ENCODE peak calls at places on chromosomes 11 and 22, in six cellular contexts. One of them, this sample, is unnamed. For H4K20me1, the result is how much of the 10 kb centered on the place peaks cover.

GRCh38 chr11:131924446-131925240 is 554.2 kb downstream of the NTM start:
- DNase-seq in neural progenitor cell: no peak
- DNase-seq in SK-N-SH: no peak
- DNase-seq in OCI-LY7: no peak
- DNase-seq in hepatocyte: no peak
- DNase-seq in GM23338: no peak
- DNase-seq in this sample: peak

GRCh38 chr11:109439684-109440083 is 17.7 kb downstream of the C11orf87 start:
- DNase-seq in GM23338: no peak
- DNase-seq in neural progenitor cell: no peak
- DNase-seq in hepatocyte: no peak
- DNase-seq in OCI-LY7: no peak
- DNase-seq in SK-N-SH: no peak
- DNase-seq in this sample: no peak

GRCh38 chr22:48692734-48693376 is 1134.8 kb downstream of the BRD1 start:
- DNase-seq in SK-N-SH: no peak
- DNase-seq in neural progenitor cell: no peak
- DNase-seq in hepatocyte: no peak
- DNase-seq in OCI-LY7: no peak
- DNase-seq in GM23338: no peak
- DNase-seq in this sample: no peak

GRCh38 chr11:66113132-66113856 is 43.2 kb downstream of the PACS1 start:
- DNase-seq in SK-N-SH: no peak
- DNase-seq in neural progenitor cell: no peak
- DNase-seq in OCI-LY7: no peak
- DNase-seq in hepatocyte: peak
- DNase-seq in GM23338: no peak
- DNase-seq in this sample: peak

GRCh38 chr11:111301004-111301839 is 2.9 kb downstream of the POU2AF3 start:
- DNase-seq in neural progenitor cell: no peak
- DNase-seq in hepatocyte: no peak
- DNase-seq in GM23338: no peak
- DNase-seq in SK-N-SH: no peak
- DNase-seq in OCI-LY7: peak
- DNase-seq in this sample: no peak

GRCh38 chr22:38504731-38505594 is 1.1 kb downstream of the DDX17 start:
- DNase-seq in neural progenitor cell: peak
- DNase-seq in SK-N-SH: peak
- DNase-seq in hepatocyte: peak
- DNase-seq in GM23338: peak
- DNase-seq in OCI-LY7: peak
- DNase-seq in this sample: no peak

GRCh38 chr22:36540867-36541642 is 12.1 kb upstream of the EIF3D start:
- DNase-seq in GM23338: peak
- DNase-seq in hepatocyte: no peak
- DNase-seq in neural progenitor cell: no peak
- DNase-seq in SK-N-SH: no peak
- DNase-seq in OCI-LY7: no peak
- DNase-seq in this sample: peak

GRCh38 chr11:80146231-80146630 is 705.4 kb upstream of the TENM4 start:
- DNase-seq in SK-N-SH: no peak
- DNase-seq in OCI-LY7: no peak
- DNase-seq in neural progenitor cell: no peak
- DNase-seq in GM23338: no peak
- DNase-seq in hepatocyte: no peak
- DNase-seq in this sample: peak

GRCh38 chr22:30282616-30283046 is 6.7 kb downstream of the CASTOR1 start:
- DNase-seq in GM23338: no peak
- DNase-seq in hepatocyte: no peak
- DNase-seq in SK-N-SH: no peak
- DNase-seq in neural progenitor cell: no peak
- DNase-seq in OCI-LY7: no peak
- DNase-seq in this sample: no peak

GRCh38 chr11:120294096-120294495 is 31.0 kb upstream of the TLCD5 start:
- DNase-seq in OCI-LY7: no peak
- DNase-seq in SK-N-SH: no peak
- DNase-seq in hepatocyte: no peak
- DNase-seq in neural progenitor cell: no peak
- DNase-seq in GM23338: no peak
- DNase-seq in this sample: no peak

GRCh38 chr11:22192642-22193347 is at the start of gene ANO5:
- DNase-seq in neural progenitor cell: peak
- DNase-seq in GM23338: peak
- DNase-seq in SK-N-SH: peak
- DNase-seq in OCI-LY7: no peak
- DNase-seq in hepatocyte: peak
- DNase-seq in this sample: no peak

GRCh38 chr11:95456704-95457491 is 225.9 kb upstream of the SESN3 start:
- DNase-seq in OCI-LY7: no peak
- DNase-seq in neural progenitor cell: no peak
- DNase-seq in hepatocyte: no peak
- DNase-seq in SK-N-SH: no peak
- DNase-seq in GM23338: no peak
- DNase-seq in this sample: no peak

GRCh38 chr11:78080818-78081495 is 1.3 kb upstream of the NDUFC2 start:
- DNase-seq in hepatocyte: no peak
- DNase-seq in neural progenitor cell: no peak
- DNase-seq in SK-N-SH: no peak
- DNase-seq in OCI-LY7: no peak
- DNase-seq in GM23338: peak
- DNase-seq in this sample: peak

GRCh38 chr11:57460756-57461749 is 725 bp downstream of the RTN4RL2 start:
- DNase-seq in SK-N-SH: no peak
- DNase-seq in neural progenitor cell: peak
- DNase-seq in OCI-LY7: no peak
- DNase-seq in hepatocyte: no peak
- DNase-seq in GM23338: peak
- DNase-seq in this sample: peak

GRCh38 chr22:44352378-44353062 is 39.8 kb upstream of the SHISAL1 start:
- DNase-seq in SK-N-SH: no peak
- DNase-seq in OCI-LY7: no peak
- DNase-seq in neural progenitor cell: no peak
- DNase-seq in GM23338: no peak
- DNase-seq in hepatocyte: no peak
- DNase-seq in this sample: no peak

GRCh38 chr11:64048042-64048854 is 12.5 kb downstream of the FLRT1 start:
- DNase-seq in OCI-LY7: no peak
- DNase-seq in neural progenitor cell: peak
- DNase-seq in GM23338: no peak
- DNase-seq in hepatocyte: no peak
- DNase-seq in SK-N-SH: peak
- DNase-seq in this sample: no peak

GRCh38 chr22:27801197-27801615 is 350 bp downstream of the MN1 start:
- DNase-seq in OCI-LY7: no peak
- DNase-seq in GM23338: peak
- DNase-seq in SK-N-SH: peak
- DNase-seq in neural progenitor cell: peak
- DNase-seq in hepatocyte: peak
- DNase-seq in this sample: peak

GRCh38 chr22:22810018-22810427 is 77.6 kb upstream of the IGLL5 start:
- DNase-seq in OCI-LY7: peak
- DNase-seq in hepatocyte: peak
- DNase-seq in SK-N-SH: peak
- DNase-seq in neural progenitor cell: peak
- DNase-seq in GM23338: no peak
- DNase-seq in this sample: no peak

GRCh38 chr22:45290410-45290936 is 5.7 kb downstream of the UPK3A start:
- DNase-seq in neural progenitor cell: peak
- DNase-seq in OCI-LY7: no peak
- DNase-seq in hepatocyte: peak
- DNase-seq in SK-N-SH: no peak
- DNase-seq in GM23338: peak
- DNase-seq in this sample: peak

GRCh38 chr11:32087602-32088001 is 3.3 kb upstream of the RCN1 start:
- DNase-seq in neural progenitor cell: no peak
- DNase-seq in OCI-LY7: no peak
- DNase-seq in GM23338: no peak
- DNase-seq in hepatocyte: no peak
- DNase-seq in SK-N-SH: no peak
- DNase-seq in this sample: peak

GRCh38 chr11:13276454-13276851 is 1.1 kb upstream of the BMAL1 start:
- DNase-seq in hepatocyte: no peak
- DNase-seq in SK-N-SH: peak
- DNase-seq in neural progenitor cell: no peak
- DNase-seq in GM23338: no peak
- DNase-seq in OCI-LY7: no peak
- DNase-seq in this sample: no peak

GRCh38 chr22:45788530-45788929 is 116.9 kb downstream of the ATXN10 start:
- DNase-seq in hepatocyte: no peak
- DNase-seq in neural progenitor cell: no peak
- DNase-seq in SK-N-SH: no peak
- DNase-seq in OCI-LY7: no peak
- DNase-seq in GM23338: no peak
- DNase-seq in this sample: no peak

GRCh38 chr11:33735426-33736147 is 636 bp downstream of the CD59 start:
- DNase-seq in OCI-LY7: peak
- DNase-seq in neural progenitor cell: peak
- DNase-seq in GM23338: peak
- DNase-seq in SK-N-SH: peak
- DNase-seq in hepatocyte: peak
- DNase-seq in this sample: no peak

GRCh38 chr11:117597083-117597482 is 199.9 kb downstream of the DSCAML1 start:
- DNase-seq in neural progenitor cell: peak
- DNase-seq in OCI-LY7: peak
- DNase-seq in GM23338: peak
- DNase-seq in SK-N-SH: no peak
- DNase-seq in hepatocyte: peak
- DNase-seq in this sample: peak

GRCh38 chr11:114158886-114159285 is 99.4 kb downstream of the ZBTB16 start:
- DNase-seq in SK-N-SH: no peak
- DNase-seq in hepatocyte: no peak
- DNase-seq in OCI-LY7: no peak
- DNase-seq in GM23338: no peak
- DNase-seq in neural progenitor cell: no peak
- DNase-seq in this sample: peak

GRCh38 chr11:115659061-115659963 is 155.1 kb upstream of the CADM1 start:
- DNase-seq in GM23338: peak
- DNase-seq in hepatocyte: peak
- DNase-seq in OCI-LY7: no peak
- DNase-seq in neural progenitor cell: peak
- DNase-seq in SK-N-SH: peak
- DNase-seq in this sample: no peak

GRCh38 chr11:214083-214482 is 6.6 kb downstream of the RIC8A start:
- DNase-seq in neural progenitor cell: no peak
- DNase-seq in SK-N-SH: no peak
- DNase-seq in hepatocyte: no peak
- DNase-seq in OCI-LY7: no peak
- DNase-seq in GM23338: no peak
- DNase-seq in this sample: no peak
- TF ChIP-seq EZH2phosphoT487 in neural progenitor cell: no peak
- TF ChIP-seq EZH2phosphoT487 in SK-N-SH: no peak
- TF ChIP-seq EZH2phosphoT487 in hepatocyte: no peak
- TF ChIP-seq EZH2phosphoT487 in OCI-LY7: no peak
- TF ChIP-seq EZH2phosphoT487 in GM23338: no peak
- TF ChIP-seq EZH2phosphoT487 in this sample: no peak

GRCh38 chr11:71080239-71081097 is 171.9 kb downstream of the SHANK2 start:
- DNase-seq in SK-N-SH: peak
- DNase-seq in GM23338: peak
- DNase-seq in OCI-LY7: peak
- DNase-seq in neural progenitor cell: peak
- DNase-seq in hepatocyte: peak
- DNase-seq in this sample: peak
- H4K20me1 ChIP-seq in SK-N-SH: under half
- H4K20me1 ChIP-seq in GM23338: under half
- H4K20me1 ChIP-seq in OCI-LY7: under half
- H4K20me1 ChIP-seq in neural progenitor cell: under half
- H4K20me1 ChIP-seq in hepatocyte: under half
- H4K20me1 ChIP-seq in this sample: under half

GRCh38 chr11:123561046-123561781 is 93.2 kb downstream of the SCN3B start:
- DNase-seq in GM23338: peak
- DNase-seq in OCI-LY7: no peak
- DNase-seq in neural progenitor cell: peak
- DNase-seq in SK-N-SH: peak
- DNase-seq in hepatocyte: peak
- DNase-seq in this sample: no peak
- TF ChIP-seq EZH2phosphoT487 in GM23338: no peak
- TF ChIP-seq EZH2phosphoT487 in OCI-LY7: no peak
- TF ChIP-seq EZH2phosphoT487 in neural progenitor cell: no peak
- TF ChIP-seq EZH2phosphoT487 in SK-N-SH: no peak
- TF ChIP-seq EZH2phosphoT487 in hepatocyte: no peak
- TF ChIP-seq EZH2phosphoT487 in this sample: no peak

DNA sequence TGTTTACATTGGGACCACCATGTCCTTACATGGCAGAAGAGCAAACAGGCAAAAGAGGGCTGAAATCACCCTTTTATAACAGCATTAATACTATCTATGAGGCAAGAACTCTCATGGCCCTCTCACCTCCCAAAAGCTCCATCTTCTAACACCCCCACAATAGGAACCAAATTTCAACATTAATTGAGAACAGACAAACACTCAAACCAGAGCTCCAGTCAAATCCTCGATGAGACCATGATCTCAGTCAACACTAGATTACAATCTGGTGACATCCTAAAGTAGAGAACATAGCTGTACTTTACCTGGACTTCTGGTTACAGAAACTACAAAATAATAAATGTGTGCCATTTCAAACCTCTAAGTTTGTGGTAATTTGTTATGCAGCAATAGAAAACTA is 25.1 kb downstream of the OR2AG2 start:
- DNase-seq in GM23338: no peak
- DNase-seq in neural progenitor cell: no peak
- DNase-seq in OCI-LY7: no peak
- DNase-seq in hepatocyte: no peak
- DNase-seq in SK-N-SH: no peak
- DNase-seq in this sample: no peak
- H4K20me1 ChIP-seq in GM23338: under half
- H4K20me1 ChIP-seq in neural progenitor cell: under half
- H4K20me1 ChIP-seq in OCI-LY7: under half
- H4K20me1 ChIP-seq in hepatocyte: under half
- H4K20me1 ChIP-seq in SK-N-SH: under half
- H4K20me1 ChIP-seq in this sample: under half

GRCh38 chr11:61815790-61816735 is 740 bp downstream of the FADS1 start:
- DNase-seq in SK-N-SH: peak
- DNase-seq in neural progenitor cell: peak
- DNase-seq in GM23338: peak
- DNase-seq in OCI-LY7: no peak
- DNase-seq in hepatocyte: peak
- DNase-seq in this sample: peak
- TF ChIP-seq EZH2phosphoT487 in SK-N-SH: no peak
- TF ChIP-seq EZH2phosphoT487 in neural progenitor cell: no peak
- TF ChIP-seq EZH2phosphoT487 in GM23338: no peak
- TF ChIP-seq EZH2phosphoT487 in OCI-LY7: no peak
- TF ChIP-seq EZH2phosphoT487 in hepatocyte: no peak
- TF ChIP-seq EZH2phosphoT487 in this sample: no peak

GRCh38 chr22:31481129-31481528 is 8.5 kb downstream of the EIF4ENIF1 start:
- DNase-seq in hepatocyte: no peak
- DNase-seq in GM23338: no peak
- DNase-seq in neural progenitor cell: no peak
- DNase-seq in OCI-LY7: no peak
- DNase-seq in SK-N-SH: no peak
- DNase-seq in this sample: no peak

GRCh38 chr22:31474743-31475142 is 14.9 kb downstream of the EIF4ENIF1 start:
- DNase-seq in GM23338: no peak
- DNase-seq in neural progenitor cell: no peak
- DNase-seq in OCI-LY7: no peak
- DNase-seq in SK-N-SH: no peak
- DNase-seq in hepatocyte: no peak
- DNase-seq in this sample: no peak

GRCh38 chr22:31477329-31477728 is 12.3 kb downstream of the EIF4ENIF1 start:
- DNase-seq in neural progenitor cell: no peak
- DNase-seq in hepatocyte: no peak
- DNase-seq in SK-N-SH: no peak
- DNase-seq in GM23338: no peak
- DNase-seq in OCI-LY7: peak
- DNase-seq in this sample: no peak

GRCh38 chr22:31475778-31476177 is 13.9 kb downstream of the EIF4ENIF1 start:
- DNase-seq in GM23338: no peak
- DNase-seq in SK-N-SH: no peak
- DNase-seq in OCI-LY7: no peak
- DNase-seq in hepatocyte: no peak
- DNase-seq in neural progenitor cell: no peak
- DNase-seq in this sample: no peak
- H4K20me1 ChIP-seq in GM23338: under half
- H4K20me1 ChIP-seq in SK-N-SH: under half
- H4K20me1 ChIP-seq in OCI-LY7: under half
- H4K20me1 ChIP-seq in hepatocyte: under half
- H4K20me1 ChIP-seq in neural progenitor cell: under half
- H4K20me1 ChIP-seq in this sample: under half

This sample was measured in PC-3.